ENCODE peak calls at places on chromosomes 7 and 10, in five cellular contexts. G is cardiac muscle cell; S is heart left ventricle; L is CD4-positive, alpha-beta T cell; P is GM23248. C is an unnamed sample. For H3K27me3, the result is how much of the 10 kb centered on the place peaks cover.

GRCh38 chr7:141333459-141333858 is 217.8 kb upstream of the AGK start:
- DNase-seq in G (no peak), S (no peak), L (no peak), P (peak), C (no peak)

GRCh38 chr10:32963102-32963501 is 5.1 kb upstream of the ITGB1 start:
- DNase-seq in G (peak), S (no peak), L (no peak), P (peak), C (no peak)

GRCh38 chr7:47956220-47956619 is 8.0 kb upstream of the PKD1L1 start:
- DNase-seq in G (no peak), S (no peak), L (no peak), P (no peak), C (no peak)

GRCh38 chr7:92685146-92686042 is 95.2 kb upstream of the FAM133B start:
- DNase-seq in G (no peak), S (no peak), L (peak), P (no peak), C (no peak)

GRCh38 chr10:62580396-62580795 is 206.2 kb downstream of the ZNF365 start:
- DNase-seq in G (peak), S (no peak), L (no peak), P (peak), C (no peak)

GRCh38 chr10:103618575-103619423 is 125.3 kb downstream of the NEURL1 start:
- DNase-seq in G (peak), S (peak), L (no peak), P (peak), C (peak)

GRCh38 chr10:85319826-85320225 is 991.4 kb downstream of the CCSER2 start:
- DNase-seq in G (no peak), S (peak), L (no peak), P (no peak), C (no peak)

GRCh38 chr7:58086871-58087535 is 637.0 kb downstream of the ZNF716 start:
- DNase-seq in G (no peak), S (no peak), L (no peak), P (no peak), C (peak)

GRCh38 chr10:28875535-28876208 is 198.4 kb downstream of the BAMBI start:
- DNase-seq in G (peak), S (no peak), L (no peak), P (no peak), C (no peak)

GRCh38 chr10:77578583-77579227 is 58.9 kb downstream of the KCNMA1 start:
- DNase-seq in G (no peak), S (no peak), L (no peak), P (no peak), C (peak)

GRCh38 chr10:22170582-22170981 is 47.2 kb downstream of the EBLN1 start:
- DNase-seq in G (no peak), S (no peak), L (no peak), P (no peak), C (no peak)

GRCh38 chr7:156167417-156167807 is 355.1 kb upstream of the SHH start:
- DNase-seq in G (no peak), S (no peak), L (no peak), P (no peak), C (no peak)

GRCh38 chr7:14754631-14755030 is 147.9 kb downstream of the DGKB start:
- DNase-seq in G (peak), S (no peak), L (no peak), P (peak), C (no peak)

GRCh38 chr7:75879771-75880184 is 944 bp downstream of the RHBDD2 start:
- DNase-seq in G (peak), S (no peak), L (no peak), P (peak), C (no peak)

GRCh38 chr10:3150366-3150765 is 22.2 kb downstream of the PITRM1 start:
- DNase-seq in G (no peak), S (no peak), L (no peak), P (no peak), C (no peak)

GRCh38 chr7:27409776-27410175 is 167.2 kb downstream of the EVX1 start:
- DNase-seq in G (peak), S (no peak), L (no peak), P (peak), C (no peak)

GRCh38 chr7:45032421-45032820 is 32.4 kb downstream of the CCM2 start:
- DNase-seq in G (no peak), S (no peak), L (no peak), P (no peak), C (no peak)

GRCh38 chr7:139871820-139872219 is 42.8 kb downstream of the TBXAS1 start:
- DNase-seq in G (peak), S (no peak), L (no peak), P (peak), C (no peak)

GRCh38 chr7:25619963-25620799 is 391.9 kb upstream of the NPVF start:
- DNase-seq in G (peak), S (no peak), L (no peak), P (no peak), C (no peak)

GRCh38 chr7:31054608-31055273 is 2.6 kb downstream of the ADCYAP1R1 start:
- DNase-seq in G (no peak), S (no peak), L (no peak), P (no peak), C (no peak)

GRCh38 chr7:69659964-69660363 is 61.7 kb downstream of the AUTS2 start:
- DNase-seq in G (peak), S (no peak), L (no peak), P (peak), C (no peak)

GRCh38 chr10:46198516-46198915 is 88.3 kb upstream of the ANTXRL start:
- DNase-seq in G (no peak), S (no peak), L (no peak), P (peak), C (no peak)

GRCh38 chr7:151006590-151007300 is 15.9 kb downstream of the NOS3 start:
- DNase-seq in G (no peak), S (no peak), L (no peak), P (no peak), C (no peak)

GRCh38 chr7:105853931-105854419 is 22.4 kb downstream of the ATXN7L1 start:
- DNase-seq in G (peak), S (no peak), L (no peak), P (peak), C (no peak)

GRCh38 chr10:114043532-114044250 is at the start of gene ADRB1:
- DNase-seq in G (no peak), S (peak), L (no peak), P (peak), C (peak)
- H3K27me3 ChIP-seq in G (half or more), S (under half), L (half or more), P (half or more), C (under half)

DNA sequence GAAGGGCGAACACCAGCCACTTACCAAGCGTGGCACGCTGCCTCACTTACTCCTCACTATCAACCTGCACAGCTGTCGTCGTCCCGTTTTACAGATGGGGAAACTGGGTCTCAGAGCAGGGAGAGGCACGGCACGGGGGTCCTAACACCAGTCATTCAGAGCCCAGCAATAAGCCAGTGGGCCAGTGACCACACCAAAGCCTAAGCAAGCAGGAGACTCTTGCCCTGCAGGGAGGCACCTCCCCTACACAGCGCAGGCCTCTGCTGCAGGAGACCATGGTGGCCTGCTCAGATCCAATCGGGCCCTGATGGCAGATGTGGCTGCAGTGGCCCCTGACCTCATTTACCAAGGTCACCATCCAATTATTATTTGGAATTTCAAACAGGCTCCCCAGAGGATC is 4.8 kb downstream of the SLIT1 start:
- DNase-seq in G (no peak), S (no peak), L (no peak), P (no peak), C (no peak)
- H3K27me3 ChIP-seq in G (half or more), S (under half), L (half or more), P (half or more), C (under half)

GRCh38 chr10:70677016-70677415 is 4.7 kb downstream of the ADAMTS14 start:
- DNase-seq in G (no peak), S (no peak), L (no peak), P (no peak), C (no peak)
- H3K27me3 ChIP-seq in G (under half), S (under half), L (under half), P (under half), C (under half)

GRCh38 chr7:54940748-54941147 is 78.1 kb upstream of the EGFR start:
- DNase-seq in G (no peak), S (no peak), L (no peak), P (no peak), C (no peak)
- H3K27me3 ChIP-seq in G (under half), S (under half), L (under half), P (under half), C (under half)

GRCh38 chr7:128777156-128778123 is 1.8 kb upstream of the OPN1SW start:
- DNase-seq in G (peak), S (no peak), L (no peak), P (peak), C (no peak)

GRCh38 chr7:128783143-128783799 is 7.7 kb upstream of the OPN1SW start:
- DNase-seq in G (peak), S (peak), L (no peak), P (peak), C (peak)

GRCh38 chr7:128778946-128779345 is 3.4 kb upstream of the OPN1SW start:
- DNase-seq in G (no peak), S (no peak), L (no peak), P (no peak), C (no peak)

GRCh38 chr7:128781851-128782250 is 6.3 kb upstream of the OPN1SW start:
- DNase-seq in G (no peak), S (no peak), L (no peak), P (no peak), C (no peak)

GRCh38 chr7:128781126-128781525 is 5.5 kb upstream of the OPN1SW start:
- DNase-seq in G (peak), S (peak), L (no peak), P (peak), C (peak)
- H3K27me3 ChIP-seq in G (under half), S (under half), L (under half), P (under half), C (under half)

GRCh38 chr7:111931958-111932357 is 274.2 kb downstream of the DOCK4 start:
- DNase-seq in G (no peak), S (no peak), L (no peak), P (no peak), C (no peak)

GRCh38 chr7:111927383-111928019 is 278.7 kb downstream of the DOCK4 start:
- DNase-seq in G (no peak), S (no peak), L (no peak), P (no peak), C (no peak)

GRCh38 chr7:111931016-111931517 is 275.1 kb downstream of the DOCK4 start:
- DNase-seq in G (peak), S (no peak), L (no peak), P (peak), C (no peak)

GRCh38 chr7:111933614-111934013 is 272.6 kb downstream of the DOCK4 start:
- DNase-seq in G (no peak), S (no peak), L (no peak), P (no peak), C (no peak)

DNA sequence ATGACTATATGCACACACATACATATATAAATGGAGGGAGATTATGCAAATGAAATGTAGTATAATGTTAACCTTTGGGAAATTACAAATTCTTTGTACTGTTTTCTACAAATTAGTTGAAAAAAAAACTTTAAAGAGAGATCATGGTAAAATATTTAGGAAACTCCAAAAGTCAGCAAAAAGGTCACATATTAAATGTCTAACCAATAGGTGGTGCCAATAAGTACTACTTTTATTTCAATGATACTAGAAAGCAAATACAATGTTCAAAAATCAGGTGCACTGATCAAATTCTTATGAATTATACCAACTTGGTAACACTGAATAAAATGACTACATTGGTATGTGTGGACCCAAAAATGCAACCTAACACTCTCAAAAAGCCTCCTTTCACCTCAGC is 276.9 kb downstream of the DOCK4 start:
- DNase-seq in G (no peak), S (no peak), L (no peak), P (no peak), C (no peak)
- H3K27me3 ChIP-seq in G (under half), S (under half), L (under half), P (under half), C (under half)